ENCODE peak calls at places on chromosomes 5 and 9, in eight cellular contexts. D is A549; I is NCI-H1105 treated with DMSO at 0.1 percent for 48 hours; L is activated gamma-delta T cell treated with anti-CD3 and anti-CD28 coated beads, Interleukin-2, amount 50 U/mL, for 16 hours; M is H4; R is cardiac muscle cell; A is caudate nucleus; H is activated CD8-positive, alpha-beta memory T cell treated with anti-CD3 and anti-CD28 coated beads for 1 hour. X is an unnamed sample.

GRCh38 chr5:33877483-33877882 is 14.3 kb downstream of the ADAMTS12 start:
- DNase-seq in D (no peak), I (no peak), L (no peak), M (no peak), R (peak), A (no peak), H (no peak), X (no peak)

GRCh38 chr5:14201325-14202061 is 58.4 kb downstream of the TRIO start:
- DNase-seq in D (no peak), I (no peak), L (no peak), M (peak), R (peak), A (no peak), H (no peak), X (no peak)

GRCh38 chr9:13431137-13431536 is 151.6 kb upstream of the MPDZ start:
- DNase-seq in D (no peak), I (no peak), L (no peak), M (no peak), R (no peak), A (peak), H (no peak), X (no peak)

GRCh38 chr5:91091471-91092234 is 291.5 kb downstream of the ARRDC3 start:
- DNase-seq in D (no peak), I (no peak), L (no peak), M (no peak), R (no peak), A (no peak), H (no peak), X (no peak)

GRCh38 chr9:123620258-123620657 is 264.3 kb downstream of the CRB2 start:
- DNase-seq in D (peak), I (no peak), L (no peak), M (no peak), R (no peak), A (no peak), H (no peak), X (no peak)

GRCh38 chr5:103891151-103891550 is 328.6 kb upstream of the NUDT12 start:
- DNase-seq in D (no peak), I (no peak), L (no peak), M (no peak), R (no peak), A (peak), H (no peak), X (no peak)

GRCh38 chr5:146962801-146963355 is 84.3 kb upstream of the PPP2R2B start:
- DNase-seq in D (no peak), I (no peak), L (no peak), M (peak), R (peak), A (peak), H (no peak), X (no peak)

GRCh38 chr5:80191991-80192398 is 63.9 kb downstream of the SERINC5 start:
- DNase-seq in D (no peak), I (no peak), L (no peak), M (no peak), R (no peak), A (peak), H (no peak), X (peak)

GRCh38 chr5:136051486-136052220 is 22.9 kb downstream of the TGFBI start:
- DNase-seq in D (no peak), I (no peak), L (no peak), M (no peak), R (no peak), A (no peak), H (no peak), X (no peak)

X was measured in mucosa of descending colon.